ENCODE peak calls at places on chromosomes 4 and X, in eight cellular contexts. F is fibroblast of mammary gland, L is endothelial cell, G is fibroblast of the aortic adventitia, K is astrocyte of the spinal cord, W is OCI-LY7, S is suprapubic skin, C is progenitor cell of endocrine pancreas. U is an unnamed sample.
A peak's percentile ranks its signal among the peaks of the same experiment; 100 is the strongest.

GRCh38 chrX:46791927-46792825 is 33.3 kb upstream of the SLC9A7 start:
- DNase-seq in S (no peak), K (peak; percentile 92), W (no peak), G (peak; percentile 95), C (no peak), F (peak; percentile 94), L (no peak), U (no peak)

GRCh38 chr4:8355864-8356565 is 84.5 kb downstream of the ACOX3 start:
- DNase-seq in C (no peak), W (no peak), G (peak; percentile 32), S (no peak), L (no peak), K (peak; percentile 51), F (no peak), U (no peak)

GRCh38 chr4:39120418-39120817 is 58.4 kb downstream of the KLHL5 start:
- DNase-seq in G (no peak), S (no peak), K (no peak), L (no peak), C (no peak), W (no peak), F (no peak), U (no peak)

GRCh38 chr4:627751-628150 is 2.4 kb downstream of the PDE6B start:
- DNase-seq in C (no peak), S (peak; percentile 29), L (no peak), K (no peak), W (no peak), G (no peak), F (no peak), U (no peak)

GRCh38 chr4:148054275-148054674 is 322.4 kb downstream of the ARHGAP10 start:
- DNase-seq in W (peak; percentile 62), C (no peak), K (peak; percentile 47), L (no peak), F (no peak), S (no peak), G (no peak), U (no peak)

GRCh38 chr4:139933104-139933503 is 220.9 kb downstream of the MAML3 start:
- DNase-seq in L (no peak), S (no peak), W (no peak), C (no peak), F (no peak), G (no peak), K (no peak), U (no peak)

GRCh38 chr4:101175896-101176676 is 171.2 kb downstream of the PPP3CA start:
- DNase-seq in K (no peak), G (no peak), L (no peak), S (no peak), F (no peak), W (no peak), C (no peak), U (no peak)

GRCh38 chr4:143668930-143669553 is 31.4 kb downstream of the FREM3 start:
- DNase-seq in W (no peak), G (no peak), S (no peak), F (no peak), L (no peak), C (no peak), K (no peak), U (no peak)

GRCh38 chr4:145679520-145679919 is 426 bp upstream of the C4orf51 start:
- DNase-seq in L (no peak), G (peak; percentile 85), K (peak; percentile 93), C (no peak), F (peak; percentile 93), S (no peak), W (no peak), U (no peak)

GRCh38 chrX:1165535-1166196 is 46.8 kb downstream of the CRLF2 start:
- DNase-seq in C (no peak), K (peak; percentile 12), G (peak; percentile 1), F (no peak), S (no peak), W (peak; percentile 34), L (no peak), U (no peak)

GRCh38 chr4:162274354-162274753 is 110.6 kb upstream of the FSTL5 start:
- DNase-seq in G (no peak), C (no peak), F (no peak), L (no peak), W (no peak), S (no peak), K (peak; percentile 3), U (no peak)
- TF ChIP-seq CTCF in G (no peak), C (no peak), F (no peak), L (no peak), W (no peak), S (no peak), K (no peak), U (no peak)

GRCh38 chr4:117527601-117528000 is 442.2 kb upstream of the TRAM1L1 start:
- DNase-seq in L (no peak), C (no peak), K (no peak), S (no peak), F (no peak), W (no peak), G (no peak), U (no peak)

GRCh38 chr4:117533501-117533900 is 448.1 kb upstream of the TRAM1L1 start:
- DNase-seq in W (no peak), S (no peak), F (no peak), G (no peak), L (no peak), K (no peak), C (no peak), U (no peak)

DNA sequence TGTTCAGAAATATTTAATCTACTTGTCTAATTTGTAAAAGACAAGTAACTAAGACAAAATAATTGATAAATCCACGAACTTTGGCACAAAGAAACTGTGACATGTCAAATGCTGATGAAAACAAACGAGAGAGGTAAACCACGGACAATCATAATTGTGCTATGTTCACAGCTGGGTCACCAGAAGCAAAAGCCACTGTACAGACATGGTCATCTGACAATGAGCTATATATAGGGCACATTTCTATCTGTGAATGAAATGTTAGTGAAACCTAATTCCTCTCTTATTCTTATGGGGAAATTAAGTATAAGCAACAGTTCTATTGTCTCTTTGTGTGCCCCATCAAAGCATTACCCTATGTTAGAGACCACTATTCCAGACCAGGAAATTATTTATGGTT is 444.0 kb upstream of the TRAM1L1 start:
- DNase-seq in S (no peak), W (no peak), G (no peak), L (no peak), K (no peak), F (no peak), C (no peak), U (no peak)
- TF ChIP-seq CTCF in S (no peak), W (no peak), G (no peak), L (no peak), K (no peak), F (no peak), C (no peak), U (no peak)

GRCh38 chrX:119391279-119391678 is 7.9 kb upstream of the SLC25A43 start:
- DNase-seq in S (no peak), K (peak; percentile 27), G (peak; percentile 51), L (no peak), W (peak; percentile 29), F (peak; percentile 59), C (no peak), U (no peak)
- TF ChIP-seq CTCF in S (no peak), K (peak; percentile 35), G (peak; percentile 48), L (no peak), W (peak; percentile 56), F (peak; percentile 48), C (peak; percentile 9), U (peak; percentile 10)

GRCh38 chrX:57406149-57406548 is 119.6 kb downstream of the FAAH2 start:
- DNase-seq in W (no peak), L (no peak), S (no peak), C (no peak), F (no peak), K (no peak), G (no peak), U (no peak)
- TF ChIP-seq CTCF in W (no peak), L (no peak), S (no peak), C (no peak), F (no peak), K (no peak), G (no peak), U (no peak)